ENCODE peak calls at places on chromosome 11, in five cellular contexts. One of them, this sample, is unnamed. For H3K27me3, the result is how much of the 10 kb centered on the place peaks cover.

GRCh38 chr11:210122-210802 is 2.8 kb downstream of the RIC8A start:
- DNase-seq in body of pancreas: peak
- DNase-seq in suprapubic skin: peak
- DNase-seq in breast epithelium: peak
- DNase-seq in CD4-positive, CD25-positive, alpha-beta regulatory T cell: no peak
- DNase-seq in this sample: no peak

GRCh38 chr11:95625164-95626017 is 164.2 kb downstream of the FAM76B start:
- DNase-seq in CD4-positive, CD25-positive, alpha-beta regulatory T cell: no peak
- DNase-seq in suprapubic skin: no peak
- DNase-seq in breast epithelium: no peak
- DNase-seq in body of pancreas: no peak
- DNase-seq in this sample: no peak

GRCh38 chr11:133726576-133726975 is 118.7 kb downstream of the SPATA19 start:
- DNase-seq in CD4-positive, CD25-positive, alpha-beta regulatory T cell: no peak
- DNase-seq in suprapubic skin: no peak
- DNase-seq in breast epithelium: no peak
- DNase-seq in body of pancreas: no peak
- DNase-seq in this sample: no peak

GRCh38 chr11:62543680-62544444 is 2.7 kb downstream of the AHNAK start:
- DNase-seq in breast epithelium: no peak
- DNase-seq in suprapubic skin: no peak
- DNase-seq in CD4-positive, CD25-positive, alpha-beta regulatory T cell: no peak
- DNase-seq in body of pancreas: peak
- DNase-seq in this sample: no peak

GRCh38 chr11:29310016-29310415 is 706.8 kb downstream of the KCNA4 start:
- DNase-seq in breast epithelium: no peak
- DNase-seq in body of pancreas: no peak
- DNase-seq in suprapubic skin: no peak
- DNase-seq in CD4-positive, CD25-positive, alpha-beta regulatory T cell: no peak
- DNase-seq in this sample: no peak

GRCh38 chr11:93133710-93134109 is 64.1 kb downstream of the SLC36A4 start:
- DNase-seq in body of pancreas: no peak
- DNase-seq in suprapubic skin: no peak
- DNase-seq in CD4-positive, CD25-positive, alpha-beta regulatory T cell: no peak
- DNase-seq in breast epithelium: no peak
- DNase-seq in this sample: no peak

GRCh38 chr11:104946907-104947306 is 21.5 kb downstream of the CASP4 start:
- DNase-seq in breast epithelium: no peak
- DNase-seq in body of pancreas: no peak
- DNase-seq in CD4-positive, CD25-positive, alpha-beta regulatory T cell: no peak
- DNase-seq in suprapubic skin: no peak
- DNase-seq in this sample: peak

GRCh38 chr11:88280673-88281316 is 56.7 kb downstream of the CTSC start:
- DNase-seq in body of pancreas: no peak
- DNase-seq in breast epithelium: no peak
- DNase-seq in suprapubic skin: no peak
- DNase-seq in CD4-positive, CD25-positive, alpha-beta regulatory T cell: no peak
- DNase-seq in this sample: no peak

GRCh38 chr11:118339281-118340045 is 3.0 kb downstream of the CD3D start:
- DNase-seq in CD4-positive, CD25-positive, alpha-beta regulatory T cell: no peak
- DNase-seq in breast epithelium: no peak
- DNase-seq in body of pancreas: no peak
- DNase-seq in suprapubic skin: no peak
- DNase-seq in this sample: peak

GRCh38 chr11:70024773-70025045 is 53.4 kb upstream of the ANO1 start:
- DNase-seq in CD4-positive, CD25-positive, alpha-beta regulatory T cell: no peak
- DNase-seq in body of pancreas: no peak
- DNase-seq in suprapubic skin: no peak
- DNase-seq in breast epithelium: no peak
- DNase-seq in this sample: no peak

GRCh38 chr11:73147771-73148681 is 5.9 kb upstream of the FCHSD2 start:
- DNase-seq in CD4-positive, CD25-positive, alpha-beta regulatory T cell: no peak
- DNase-seq in breast epithelium: no peak
- DNase-seq in body of pancreas: peak
- DNase-seq in suprapubic skin: no peak
- DNase-seq in this sample: no peak

GRCh38 chr11:125624756-125625213 is at the start of gene CHEK1:
- DNase-seq in breast epithelium: no peak
- DNase-seq in suprapubic skin: no peak
- DNase-seq in CD4-positive, CD25-positive, alpha-beta regulatory T cell: no peak
- DNase-seq in body of pancreas: peak
- DNase-seq in this sample: no peak

GRCh38 chr11:126310229-126310991 is 6.5 kb downstream of the DCPS start:
- DNase-seq in body of pancreas: peak
- DNase-seq in CD4-positive, CD25-positive, alpha-beta regulatory T cell: peak
- DNase-seq in suprapubic skin: peak
- DNase-seq in breast epithelium: peak
- DNase-seq in this sample: peak

GRCh38 chr11:65695459-65696241 is 16.4 kb upstream of the KAT5 start:
- DNase-seq in breast epithelium: peak
- DNase-seq in suprapubic skin: no peak
- DNase-seq in body of pancreas: peak
- DNase-seq in CD4-positive, CD25-positive, alpha-beta regulatory T cell: no peak
- DNase-seq in this sample: no peak

GRCh38 chr11:18844753-18845367 is 53.3 kb upstream of the PTPN5 start:
- DNase-seq in CD4-positive, CD25-positive, alpha-beta regulatory T cell: no peak
- DNase-seq in body of pancreas: no peak
- DNase-seq in breast epithelium: no peak
- DNase-seq in suprapubic skin: no peak
- DNase-seq in this sample: no peak

GRCh38 chr11:2715716-2716350 is 16.0 kb upstream of the KCNQ1OT1 start:
- DNase-seq in breast epithelium: no peak
- DNase-seq in suprapubic skin: no peak
- DNase-seq in CD4-positive, CD25-positive, alpha-beta regulatory T cell: no peak
- DNase-seq in body of pancreas: no peak
- DNase-seq in this sample: no peak

GRCh38 chr11:312092-312816 is 1.6 kb upstream of the IFITM1 start:
- DNase-seq in body of pancreas: no peak
- DNase-seq in CD4-positive, CD25-positive, alpha-beta regulatory T cell: no peak
- DNase-seq in breast epithelium: no peak
- DNase-seq in suprapubic skin: no peak
- DNase-seq in this sample: no peak

GRCh38 chr11:134236834-134237556 is 12.5 kb downstream of the VPS26B start:
- DNase-seq in body of pancreas: no peak
- DNase-seq in breast epithelium: no peak
- DNase-seq in CD4-positive, CD25-positive, alpha-beta regulatory T cell: no peak
- DNase-seq in suprapubic skin: no peak
- DNase-seq in this sample: no peak

GRCh38 chr11:76761959-76762358 is 21.2 kb upstream of the TSKU start:
- DNase-seq in body of pancreas: no peak
- DNase-seq in breast epithelium: no peak
- DNase-seq in suprapubic skin: no peak
- DNase-seq in CD4-positive, CD25-positive, alpha-beta regulatory T cell: no peak
- DNase-seq in this sample: no peak

GRCh38 chr11:1062075-1062820 is 12.4 kb upstream of the MUC2 start:
- DNase-seq in CD4-positive, CD25-positive, alpha-beta regulatory T cell: no peak
- DNase-seq in suprapubic skin: no peak
- DNase-seq in body of pancreas: no peak
- DNase-seq in breast epithelium: no peak
- DNase-seq in this sample: no peak

GRCh38 chr11:102177974-102178631 is 67.9 kb downstream of the YAP1 start:
- DNase-seq in breast epithelium: no peak
- DNase-seq in suprapubic skin: no peak
- DNase-seq in body of pancreas: no peak
- DNase-seq in CD4-positive, CD25-positive, alpha-beta regulatory T cell: no peak
- DNase-seq in this sample: no peak

GRCh38 chr11:9208726-9209501 is 56.2 kb downstream of the DENND5A start:
- DNase-seq in CD4-positive, CD25-positive, alpha-beta regulatory T cell: no peak
- DNase-seq in suprapubic skin: no peak
- DNase-seq in body of pancreas: no peak
- DNase-seq in breast epithelium: no peak
- DNase-seq in this sample: no peak

GRCh38 chr11:107665016-107665415 is 46.8 kb downstream of the SLN start:
- DNase-seq in breast epithelium: no peak
- DNase-seq in suprapubic skin: no peak
- DNase-seq in CD4-positive, CD25-positive, alpha-beta regulatory T cell: no peak
- DNase-seq in body of pancreas: no peak
- DNase-seq in this sample: no peak

GRCh38 chr11:101955278-101955677 is 39.0 kb upstream of the ANGPTL5 start:
- DNase-seq in suprapubic skin: no peak
- DNase-seq in breast epithelium: no peak
- DNase-seq in CD4-positive, CD25-positive, alpha-beta regulatory T cell: no peak
- DNase-seq in body of pancreas: no peak
- DNase-seq in this sample: no peak

GRCh38 chr11:8217926-8218325 is 45.8 kb downstream of the LMO1 start:
- DNase-seq in breast epithelium: no peak
- DNase-seq in body of pancreas: no peak
- DNase-seq in CD4-positive, CD25-positive, alpha-beta regulatory T cell: no peak
- DNase-seq in suprapubic skin: no peak
- DNase-seq in this sample: no peak

GRCh38 chr11:17473071-17473744 is 3.4 kb downstream of the ABCC8 start:
- DNase-seq in body of pancreas: no peak
- DNase-seq in breast epithelium: no peak
- DNase-seq in suprapubic skin: no peak
- DNase-seq in CD4-positive, CD25-positive, alpha-beta regulatory T cell: no peak
- DNase-seq in this sample: no peak

GRCh38 chr11:63558459-63559157 is 4.6 kb downstream of the PLAAT2 start:
- DNase-seq in body of pancreas: no peak
- DNase-seq in breast epithelium: peak
- DNase-seq in CD4-positive, CD25-positive, alpha-beta regulatory T cell: no peak
- DNase-seq in suprapubic skin: no peak
- DNase-seq in this sample: no peak

GRCh38 chr11:87428266-87428665 is 390.5 kb downstream of the TMEM135 start:
- DNase-seq in suprapubic skin: no peak
- DNase-seq in body of pancreas: no peak
- DNase-seq in breast epithelium: no peak
- DNase-seq in CD4-positive, CD25-positive, alpha-beta regulatory T cell: no peak
- DNase-seq in this sample: no peak

GRCh38 chr11:60831501-60832079 is 10.3 kb upstream of the CCDC86 start:
- DNase-seq in breast epithelium: no peak
- DNase-seq in suprapubic skin: no peak
- DNase-seq in body of pancreas: no peak
- DNase-seq in CD4-positive, CD25-positive, alpha-beta regulatory T cell: no peak
- DNase-seq in this sample: no peak

GRCh38 chr11:79950741-79951140 is 509.9 kb upstream of the TENM4 start:
- DNase-seq in breast epithelium: no peak
- DNase-seq in suprapubic skin: no peak
- DNase-seq in CD4-positive, CD25-positive, alpha-beta regulatory T cell: no peak
- DNase-seq in body of pancreas: no peak
- DNase-seq in this sample: no peak

GRCh38 chr11:47132490-47132889 is 44.2 kb downstream of the ARFGAP2 start:
- DNase-seq in CD4-positive, CD25-positive, alpha-beta regulatory T cell: no peak
- DNase-seq in body of pancreas: peak
- DNase-seq in breast epithelium: no peak
- DNase-seq in suprapubic skin: no peak
- DNase-seq in this sample: no peak

GRCh38 chr11:76801205-76801604 is 18.0 kb downstream of the TSKU start:
- DNase-seq in body of pancreas: peak
- DNase-seq in CD4-positive, CD25-positive, alpha-beta regulatory T cell: no peak
- DNase-seq in breast epithelium: no peak
- DNase-seq in suprapubic skin: peak
- DNase-seq in this sample: no peak

DNA sequence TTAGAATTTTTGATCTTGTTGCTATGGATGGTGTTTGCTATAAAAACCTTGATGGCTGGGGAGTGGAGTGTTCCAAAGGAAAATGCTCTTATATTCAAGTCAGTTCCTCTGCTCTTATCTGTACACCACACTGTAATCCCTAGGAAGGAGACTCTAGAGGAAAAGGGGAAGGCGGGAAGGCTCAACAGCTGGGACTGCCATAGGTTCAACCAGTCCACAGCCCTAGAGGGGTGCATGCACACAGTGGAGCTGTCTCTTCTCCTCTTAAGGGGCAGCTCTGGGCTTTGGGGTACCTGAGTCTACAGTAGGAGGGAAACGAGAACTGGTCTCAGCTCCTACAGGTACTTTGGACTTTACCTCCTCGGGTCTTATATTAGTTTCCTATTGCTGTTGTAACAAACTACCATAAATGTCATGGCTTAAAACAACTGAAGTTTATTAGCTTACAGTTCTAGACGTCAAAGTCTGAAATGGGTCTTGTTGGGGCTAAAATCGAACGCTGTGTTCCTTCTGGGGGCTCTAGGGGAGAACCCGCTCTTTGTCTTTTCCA is 77.2 kb upstream of the ZBED5 start:
- DNase-seq in breast epithelium: no peak
- DNase-seq in CD4-positive, CD25-positive, alpha-beta regulatory T cell: no peak
- DNase-seq in body of pancreas: no peak
- DNase-seq in suprapubic skin: no peak
- DNase-seq in this sample: no peak
- H3K27me3 ChIP-seq in breast epithelium: under half
- H3K27me3 ChIP-seq in CD4-positive, CD25-positive, alpha-beta regulatory T cell: under half
- H3K27me3 ChIP-seq in body of pancreas: under half
- H3K27me3 ChIP-seq in suprapubic skin: under half
- H3K27me3 ChIP-seq in this sample: under half

GRCh38 chr11:10441652-10442503 is 13.2 kb upstream of the AMPD3 start:
- DNase-seq in breast epithelium: no peak
- DNase-seq in CD4-positive, CD25-positive, alpha-beta regulatory T cell: no peak
- DNase-seq in suprapubic skin: no peak
- DNase-seq in body of pancreas: no peak
- DNase-seq in this sample: no peak

GRCh38 chr11:10441021-10441523 is 14.0 kb upstream of the AMPD3 start:
- DNase-seq in suprapubic skin: no peak
- DNase-seq in breast epithelium: no peak
- DNase-seq in body of pancreas: no peak
- DNase-seq in CD4-positive, CD25-positive, alpha-beta regulatory T cell: no peak
- DNase-seq in this sample: no peak

GRCh38 chr11:10438451-10438850 is 16.6 kb upstream of the AMPD3 start:
- DNase-seq in breast epithelium: no peak
- DNase-seq in body of pancreas: no peak
- DNase-seq in suprapubic skin: no peak
- DNase-seq in CD4-positive, CD25-positive, alpha-beta regulatory T cell: no peak
- DNase-seq in this sample: no peak

GRCh38 chr11:10436733-10437132 is 18.3 kb upstream of the AMPD3 start:
- DNase-seq in breast epithelium: no peak
- DNase-seq in CD4-positive, CD25-positive, alpha-beta regulatory T cell: no peak
- DNase-seq in suprapubic skin: no peak
- DNase-seq in body of pancreas: no peak
- DNase-seq in this sample: no peak

DNA sequence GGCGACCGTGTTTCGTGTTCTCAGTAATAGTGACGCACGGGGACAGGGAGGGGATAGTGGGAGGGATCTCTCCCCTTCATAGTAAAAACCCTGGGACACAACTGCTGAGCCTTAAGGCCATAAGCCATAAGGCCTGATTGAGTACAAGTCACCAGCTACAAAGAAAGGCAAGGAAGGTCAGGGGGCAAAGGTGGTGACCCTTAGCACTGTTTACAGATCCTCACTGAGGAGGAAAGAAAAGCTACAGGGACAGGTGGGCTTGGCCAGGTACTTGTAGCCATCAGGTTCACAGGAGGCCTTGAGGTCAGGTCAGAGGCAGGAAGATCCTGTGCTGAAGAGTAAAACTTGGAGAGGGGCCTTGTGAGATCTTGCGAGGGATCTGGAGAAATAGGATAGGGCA is 15.1 kb upstream of the AMPD3 start:
- DNase-seq in breast epithelium: no peak
- DNase-seq in CD4-positive, CD25-positive, alpha-beta regulatory T cell: no peak
- DNase-seq in body of pancreas: no peak
- DNase-seq in suprapubic skin: no peak
- DNase-seq in this sample: no peak
- H3K27me3 ChIP-seq in breast epithelium: under half
- H3K27me3 ChIP-seq in CD4-positive, CD25-positive, alpha-beta regulatory T cell: under half
- H3K27me3 ChIP-seq in body of pancreas: under half
- H3K27me3 ChIP-seq in suprapubic skin: under half
- H3K27me3 ChIP-seq in this sample: under half

GRCh38 chr11:120342226-120342625 is 6.0 kb downstream of the ARHGEF12 start:
- DNase-seq in CD4-positive, CD25-positive, alpha-beta regulatory T cell: no peak
- DNase-seq in body of pancreas: no peak
- DNase-seq in breast epithelium: no peak
- DNase-seq in suprapubic skin: no peak
- DNase-seq in this sample: no peak
- H3K27me3 ChIP-seq in CD4-positive, CD25-positive, alpha-beta regulatory T cell: under half
- H3K27me3 ChIP-seq in body of pancreas: under half
- H3K27me3 ChIP-seq in breast epithelium: under half
- H3K27me3 ChIP-seq in suprapubic skin: under half
- H3K27me3 ChIP-seq in this sample: half or more

GRCh38 chr11:128908391-128909246 is 17.5 kb downstream of the KCNJ5 start:
- DNase-seq in breast epithelium: no peak
- DNase-seq in body of pancreas: peak
- DNase-seq in suprapubic skin: no peak
- DNase-seq in CD4-positive, CD25-positive, alpha-beta regulatory T cell: no peak
- DNase-seq in this sample: no peak
- H3K27me3 ChIP-seq in breast epithelium: under half
- H3K27me3 ChIP-seq in body of pancreas: under half
- H3K27me3 ChIP-seq in suprapubic skin: under half
- H3K27me3 ChIP-seq in CD4-positive, CD25-positive, alpha-beta regulatory T cell: under half
- H3K27me3 ChIP-seq in this sample: under half

This sample was measured in naive thymus-derived CD4-positive, alpha-beta T cell.